ENCODE peak calls at places on chromosome 14, in seven cellular contexts. O is sigmoid colon, K is Peyer's patch, H is stomach, W is lower leg skin, Y is K562, Z is right lobe of liver. E is an unnamed sample.

GRCh38 chr14:93977790-93978581 is 1.6 kb upstream of the ASB2 start:
- DNase-seq in O (no peak), K (peak), H (no peak), W (no peak), Y (no peak), Z (no peak), E (no peak)

GRCh38 chr14:104422301-104423223 is 157.0 kb upstream of the C14orf180 start:
- DNase-seq in O (peak), K (no peak), H (peak), W (peak), Y (no peak), Z (peak), E (no peak)

GRCh38 chr14:65164068-65164824 is 61.9 kb upstream of the MAX start:
- DNase-seq in O (no peak), K (no peak), H (no peak), W (no peak), Y (peak), Z (no peak), E (peak)

GRCh38 chr14:98229676-98230366 is 1042.2 kb downstream of the BCL11B start:
- DNase-seq in O (no peak), K (no peak), H (no peak), W (no peak), Y (no peak), Z (no peak), E (no peak)

GRCh38 chr14:43898709-43899108 is 608.4 kb downstream of the FSCB start:
- DNase-seq in O (no peak), K (no peak), H (no peak), W (no peak), Y (no peak), Z (no peak), E (no peak)

GRCh38 chr14:100052819-100053218 is 12.4 kb upstream of the EVL start:
- DNase-seq in O (no peak), K (no peak), H (no peak), W (no peak), Y (no peak), Z (no peak), E (no peak)

GRCh38 chr14:61751475-61751989 is 10.7 kb upstream of the SNAPC1 start:
- DNase-seq in O (no peak), K (no peak), H (no peak), W (no peak), Y (no peak), Z (no peak), E (no peak)

GRCh38 chr14:65850429-65851145 is 438.1 kb downstream of the FUT8 start:
- DNase-seq in O (no peak), K (peak), H (no peak), W (peak), Y (no peak), Z (no peak), E (no peak)

GRCh38 chr14:75222208-75222701 is 45.8 kb upstream of the TMED10 start:
- DNase-seq in O (peak), K (peak), H (no peak), W (no peak), Y (peak), Z (no peak), E (peak)

GRCh38 chr14:55128386-55129085 is 516 bp upstream of the LGALS3 start:
- DNase-seq in O (no peak), K (no peak), H (no peak), W (no peak), Y (no peak), Z (no peak), E (no peak)

GRCh38 chr14:78959674-78960264 is 789.6 kb downstream of the NRXN3 start:
- DNase-seq in O (peak), K (peak), H (peak), W (peak), Y (peak), Z (peak), E (peak)

GRCh38 chr14:87615822-87616679 is 376.9 kb downstream of the GALC start:
- DNase-seq in O (peak), K (no peak), H (peak), W (no peak), Y (peak), Z (no peak), E (peak)

GRCh38 chr14:99467338-99468075 is 13.2 kb downstream of the SETD3 start:
- DNase-seq in O (no peak), K (no peak), H (no peak), W (no peak), Y (no peak), Z (no peak), E (no peak)

GRCh38 chr14:101336203-101336602 is 225.1 kb upstream of the DIO3 start:
- DNase-seq in O (no peak), K (no peak), H (no peak), W (no peak), Y (no peak), Z (no peak), E (no peak)

DNA sequence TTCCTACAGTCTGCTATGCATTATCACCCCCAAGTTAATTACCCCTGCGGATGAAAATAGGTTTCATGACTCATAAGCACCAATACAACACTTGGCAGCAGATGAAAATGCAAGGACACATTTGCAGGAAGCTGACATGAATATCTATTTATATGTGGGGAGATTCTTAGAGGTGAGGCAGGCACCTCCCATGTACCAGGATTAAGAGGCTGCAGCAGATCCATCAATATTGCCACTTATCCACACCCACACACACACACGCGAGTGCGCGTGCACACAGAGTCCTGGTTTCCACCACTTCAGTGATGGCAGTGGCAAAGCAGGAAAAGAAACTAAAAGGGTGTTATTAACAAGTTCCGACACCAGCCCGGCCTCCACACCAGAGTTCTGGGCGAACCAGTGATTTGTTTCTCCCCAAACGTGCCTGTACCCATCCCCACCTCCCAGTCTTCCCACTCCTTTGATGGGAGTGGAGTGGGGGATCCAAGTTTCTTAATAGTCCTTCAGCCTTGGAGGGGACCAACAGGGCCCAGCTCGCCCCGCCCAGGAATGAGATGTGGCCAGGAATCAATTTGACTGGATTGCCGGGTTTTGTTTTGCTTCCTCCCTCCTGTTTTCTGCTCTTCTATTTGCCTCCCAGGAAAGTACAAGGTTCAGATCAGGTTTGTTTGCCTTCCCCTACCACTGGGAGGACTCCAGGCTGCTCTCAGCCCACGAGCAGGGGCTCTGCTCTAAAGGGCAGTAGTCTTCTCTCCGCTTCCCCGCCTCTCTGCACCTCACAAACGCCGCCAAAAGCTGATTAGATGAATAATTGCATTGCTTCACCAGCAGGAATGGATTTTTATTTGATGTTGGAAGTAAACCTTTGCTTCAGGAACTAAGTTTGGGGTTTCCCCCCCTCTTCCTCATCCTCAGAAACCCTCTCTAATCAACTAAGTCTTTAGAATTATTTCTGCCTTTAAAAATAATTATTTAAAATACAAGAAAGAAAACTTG is 5.2 kb downstream of the IRF2BPL start:
- DNase-seq in O (peak), K (peak), H (peak), W (no peak), Y (no peak), Z (peak), E (no peak)
- TF ChIP-seq POLR2A in O (no peak), K (peak), H (no peak), W (no peak), Y (no peak), Z (peak), E (no peak)

GRCh38 chr14:84533181-84533580 is 996.8 kb upstream of the FLRT2 start:
- DNase-seq in O (no peak), K (no peak), H (no peak), W (no peak), Y (no peak), Z (no peak), E (no peak)
- TF ChIP-seq POLR2A in O (no peak), K (no peak), H (no peak), W (no peak), Y (no peak), Z (no peak), E (no peak)

DNA sequence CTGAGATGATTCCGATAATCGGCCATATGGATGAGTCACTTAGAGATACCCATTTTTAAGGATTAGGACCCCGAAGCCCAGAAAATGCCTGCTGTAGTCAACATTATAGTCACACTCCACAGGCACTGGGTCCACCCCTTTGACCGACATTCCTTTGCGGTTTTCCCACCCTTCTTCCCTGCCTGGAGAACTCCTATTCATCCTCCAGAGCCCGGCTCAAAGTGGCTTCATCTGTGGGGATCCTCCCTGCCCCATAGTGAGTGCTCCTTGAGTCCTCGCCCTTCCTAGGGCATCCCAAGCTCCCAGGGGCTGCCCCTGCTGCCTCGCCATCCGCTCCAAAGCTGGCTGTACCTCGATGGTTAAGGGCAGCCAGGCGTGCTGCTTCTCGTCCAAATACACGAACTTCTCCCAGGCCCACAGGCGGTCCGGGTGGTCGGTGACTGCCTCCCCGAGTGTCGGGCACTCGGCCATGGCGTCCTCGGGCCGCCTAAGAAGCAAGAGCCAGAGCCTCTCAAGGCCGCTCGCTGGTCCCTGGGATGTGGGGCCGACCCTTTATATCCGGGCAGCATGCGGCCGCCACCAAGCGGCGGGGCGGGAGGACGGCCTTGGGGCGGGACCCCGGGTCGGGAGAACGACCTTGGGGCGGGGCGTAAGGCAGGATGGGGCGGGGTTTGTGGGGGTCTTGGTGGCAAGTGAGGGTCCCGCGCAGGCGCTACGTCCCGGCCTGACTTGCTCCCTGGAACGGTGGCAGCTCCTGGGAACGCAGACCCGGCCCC is at the start of gene TCL1A:
- DNase-seq in O (no peak), K (peak), H (no peak), W (no peak), Y (peak), Z (no peak), E (no peak)
- TF ChIP-seq POLR2A in O (no peak), K (no peak), H (no peak), W (no peak), Y (no peak), Z (no peak), E (no peak)

GRCh38 chr14:68402525-68403101 is 390.3 kb downstream of the ZFP36L1 start:
- DNase-seq in O (no peak), K (no peak), H (no peak), W (no peak), Y (no peak), Z (no peak), E (no peak)
- TF ChIP-seq POLR2A in O (no peak), K (no peak), H (no peak), W (no peak), Y (no peak), Z (no peak), E (no peak)

DNA sequence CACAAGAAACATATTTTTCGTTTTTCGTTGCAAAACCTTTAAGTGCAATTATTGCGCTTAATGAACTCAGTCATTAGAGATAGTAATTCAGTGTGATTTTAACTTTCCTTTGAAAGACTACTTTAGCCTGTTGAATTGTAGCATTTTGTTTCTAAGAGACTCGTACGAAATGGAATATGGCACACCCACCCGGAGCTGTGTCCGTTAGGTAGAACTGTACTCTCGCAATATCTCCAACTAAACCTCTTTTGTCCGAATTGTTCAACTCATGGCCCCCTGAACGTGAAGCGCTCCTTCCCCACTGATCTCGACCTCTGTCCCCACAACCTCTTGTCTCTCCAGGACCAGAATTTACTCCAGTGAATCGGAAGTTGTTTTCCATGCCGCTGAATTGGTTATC is 793 bp downstream of the PCNX4 start:
- DNase-seq in O (no peak), K (peak), H (no peak), W (no peak), Y (peak), Z (no peak), E (no peak)
- TF ChIP-seq POLR2A in O (no peak), K (no peak), H (no peak), W (no peak), Y (no peak), Z (no peak), E (no peak)

DNA sequence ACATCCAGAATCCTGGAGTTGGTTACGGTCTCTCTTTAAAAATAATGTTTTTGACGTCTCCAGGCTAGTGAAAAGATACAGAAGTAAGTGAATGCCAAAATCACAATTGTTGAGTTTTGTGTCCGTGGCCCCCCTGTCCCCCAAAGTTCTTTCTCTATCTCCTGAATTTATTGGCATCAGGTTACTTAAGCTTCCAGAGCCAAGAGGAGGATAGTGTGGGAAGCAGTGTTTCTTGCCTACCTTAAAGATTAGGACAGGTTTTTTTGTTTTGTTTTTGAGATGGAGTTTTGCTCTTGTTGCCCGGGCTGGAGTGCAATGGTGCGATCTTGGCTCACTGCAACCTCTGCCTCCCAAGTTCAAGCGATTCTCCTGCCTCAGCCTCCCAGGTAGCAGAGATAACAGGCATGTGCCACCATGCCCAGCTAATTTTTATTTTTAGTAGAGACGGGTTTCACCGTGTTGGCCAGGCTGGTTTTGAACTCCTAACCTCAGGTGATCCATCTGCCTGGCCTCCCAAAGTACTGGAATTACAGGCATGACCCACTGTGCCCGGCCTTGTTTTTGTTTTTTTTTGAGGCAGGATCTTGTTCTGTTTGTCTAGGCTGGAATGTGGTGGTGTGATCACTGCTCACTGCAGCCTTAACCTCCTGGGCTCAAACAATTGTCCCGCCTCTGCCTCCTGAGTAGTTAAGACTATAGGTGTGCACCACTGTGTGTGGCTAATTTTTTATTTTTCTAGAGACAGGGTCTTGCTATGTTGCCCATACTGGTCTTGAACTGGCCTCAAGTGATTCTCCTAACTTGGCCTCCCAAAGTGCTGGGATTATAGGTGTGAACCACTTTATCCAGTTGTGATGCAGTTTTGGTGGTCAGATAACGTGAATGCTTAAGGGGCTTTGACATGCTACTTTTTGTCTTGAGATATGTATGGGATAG is 5.4 kb downstream of the SRSF5 start:
- DNase-seq in O (no peak), K (no peak), H (no peak), W (no peak), Y (no peak), Z (peak), E (no peak)
- TF ChIP-seq POLR2A in O (no peak), K (no peak), H (no peak), W (no peak), Y (peak), Z (no peak), E (no peak)

DNA sequence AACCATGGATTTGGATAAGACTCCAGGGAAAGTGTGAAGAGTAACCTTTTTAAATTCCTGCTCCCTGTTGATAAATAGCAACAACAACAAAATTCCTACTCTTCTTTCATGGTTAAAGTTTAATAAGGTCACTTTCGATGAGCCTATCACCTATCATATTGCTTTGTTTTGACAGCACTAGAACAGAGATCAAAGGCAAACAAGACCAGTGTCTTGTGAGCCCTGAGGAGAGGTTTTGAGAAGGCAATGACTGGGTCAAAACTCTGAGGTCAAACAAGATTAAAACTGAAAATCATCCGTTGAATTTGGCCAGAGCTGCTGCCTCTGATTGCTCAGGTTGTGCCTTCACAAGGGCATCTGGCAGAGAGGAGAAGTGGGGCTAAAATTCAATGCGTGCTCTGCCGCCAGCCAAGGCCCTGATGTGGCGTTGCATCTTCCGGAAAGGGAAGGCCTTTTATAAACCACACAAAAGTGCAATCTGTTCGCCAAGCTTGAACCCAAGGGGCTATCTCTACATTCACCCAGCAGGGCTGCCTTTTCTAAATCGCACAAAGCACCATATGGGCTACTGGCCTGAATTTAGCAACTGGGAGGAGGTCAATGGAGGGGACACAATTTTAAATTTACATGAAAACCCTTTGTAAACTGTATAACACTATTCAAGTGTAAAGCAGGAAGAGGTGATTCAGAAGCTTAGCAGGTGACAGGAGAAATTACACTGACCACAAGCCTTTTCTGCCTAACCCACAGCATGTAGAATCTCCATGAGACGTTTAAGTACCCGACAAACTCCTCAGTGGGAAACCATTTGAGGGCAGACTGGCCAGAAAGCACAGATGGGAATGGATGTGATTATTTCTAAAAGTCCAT is 140.8 kb downstream of the DAD1 start:
- DNase-seq in O (no peak), K (no peak), H (no peak), W (no peak), Y (no peak), Z (no peak), E (no peak)
- TF ChIP-seq POLR2A in O (no peak), K (no peak), H (no peak), W (no peak), Y (no peak), Z (no peak), E (no peak)

E was measured in H54.